ENCODE peak calls at places on chromosomes 2 and 18, in four cellular contexts. P is PC-9, U is pancreas, C is NT2/D1. A is an unnamed sample. For H3K9me3 and H3K4me1, the result is how much of the 10 kb centered on the place peaks cover.

GRCh38 chr18:79569720-79570119 is 109.9 kb upstream of the CTDP1 start:
- DNase-seq in U (no peak), C (no peak), P (no peak), A (peak)

GRCh38 chr2:105005601-105006000 is 32.3 kb upstream of the MRPS9 start:
- DNase-seq in P (no peak), U (no peak), C (no peak), A (no peak)

GRCh38 chr18:32425466-32425865 is 45.2 kb downstream of the GAREM1 start:
- DNase-seq in U (no peak), C (no peak), P (no peak), A (no peak)

GRCh38 chr2:200308421-200309295 is 2.2 kb downstream of the SPATS2L start:
- DNase-seq in U (no peak), C (no peak), P (no peak), A (no peak)

GRCh38 chr2:157336137-157336721 is 10.6 kb upstream of the ERMN start:
- DNase-seq in C (peak), P (no peak), U (no peak), A (peak)

GRCh38 chr18:47283476-47283875 is 32.0 kb upstream of the SKOR2 start:
- DNase-seq in P (no peak), U (no peak), C (no peak), A (peak)

GRCh38 chr18:53380063-53380639 is 844.3 kb downstream of the MBD2 start:
- DNase-seq in C (peak), U (no peak), P (no peak), A (peak)

GRCh38 chr2:196244966-196245365 is 73.6 kb upstream of the STK17B start:
- DNase-seq in P (no peak), C (no peak), U (no peak), A (no peak)

GRCh38 chr2:9312591-9312990 is 106.0 kb downstream of the ASAP2 start:
- DNase-seq in P (no peak), U (no peak), C (no peak), A (no peak)

GRCh38 chr18:77054606-77055428 is 77.8 kb downstream of the MBP start:
- DNase-seq in U (peak), C (no peak), P (peak), A (peak)

GRCh38 chr2:171712051-171712450 is 24.8 kb downstream of the DYNC1I2 start:
- DNase-seq in C (no peak), U (no peak), P (no peak), A (no peak)

GRCh38 chr2:86441789-86442641 is 844 bp downstream of the KDM3A start:
- DNase-seq in C (peak), P (peak), U (peak), A (peak)

GRCh38 chr2:167945660-167946366 is 301.6 kb downstream of the STK39 start:
- DNase-seq in P (no peak), C (no peak), U (no peak), A (no peak)

GRCh38 chr18:12990662-12990976 is 543 bp upstream of the CEP192 start:
- DNase-seq in P (no peak), C (peak), U (no peak), A (no peak)

GRCh38 chr2:230902180-230902899 is 22.7 kb downstream of the GPR55 start:
- DNase-seq in P (peak), C (peak), U (no peak), A (peak)

GRCh38 chr2:173818285-173818684 is 146.9 kb downstream of the SP3 start:
- DNase-seq in C (no peak), P (no peak), U (no peak), A (no peak)

GRCh38 chr2:16553222-16553621 is 112.4 kb downstream of the CYRIA start:
- DNase-seq in P (peak), U (no peak), C (peak), A (peak)

GRCh38 chr2:207283356-207283755 is 117.6 kb upstream of the KLF7 start:
- DNase-seq in P (no peak), C (no peak), U (no peak), A (no peak)

GRCh38 chr2:145186303-145186702 is 666.4 kb upstream of the ZEB2 start:
- DNase-seq in U (no peak), C (no peak), P (no peak), A (no peak)

GRCh38 chr18:73040247-73040646 is 172.5 kb upstream of the NETO1 start:
- DNase-seq in U (no peak), C (no peak), P (no peak), A (no peak)

GRCh38 chr18:73043231-73044000 is 175.6 kb upstream of the NETO1 start:
- DNase-seq in U (no peak), P (no peak), C (no peak), A (no peak)

DNA sequence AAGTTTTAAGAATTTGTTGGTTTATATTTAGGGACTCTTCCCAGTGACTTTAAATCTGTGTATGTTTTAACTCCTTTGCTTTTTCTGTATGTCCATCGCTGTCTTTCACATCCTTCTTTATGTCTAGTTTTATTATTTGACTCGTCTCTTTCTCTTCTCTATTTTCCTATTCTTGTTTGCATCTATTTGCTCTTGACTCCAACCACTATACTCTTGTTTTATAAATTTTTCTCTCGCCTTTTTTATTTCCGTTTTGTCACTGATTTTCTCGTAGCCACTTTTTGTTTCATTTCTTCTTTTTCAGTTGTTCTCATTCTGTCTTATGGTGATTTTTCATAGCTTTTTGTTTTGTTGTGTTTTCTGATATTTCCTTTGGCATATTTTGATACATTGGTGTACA is 170.5 kb upstream of the NETO1 start:
- DNase-seq in U (no peak), P (no peak), C (no peak), A (no peak)
- H3K9me3 ChIP-seq in U (under half), P (under half), C (under half), A (under half)

GRCh38 chr18:44729631-44730101 is 49.0 kb downstream of the SETBP1 start:
- DNase-seq in C (no peak), P (no peak), U (no peak), A (peak)
- H3K4me1 ChIP-seq in C (under half), P (half or more), U (under half), A (under half)

DNA sequence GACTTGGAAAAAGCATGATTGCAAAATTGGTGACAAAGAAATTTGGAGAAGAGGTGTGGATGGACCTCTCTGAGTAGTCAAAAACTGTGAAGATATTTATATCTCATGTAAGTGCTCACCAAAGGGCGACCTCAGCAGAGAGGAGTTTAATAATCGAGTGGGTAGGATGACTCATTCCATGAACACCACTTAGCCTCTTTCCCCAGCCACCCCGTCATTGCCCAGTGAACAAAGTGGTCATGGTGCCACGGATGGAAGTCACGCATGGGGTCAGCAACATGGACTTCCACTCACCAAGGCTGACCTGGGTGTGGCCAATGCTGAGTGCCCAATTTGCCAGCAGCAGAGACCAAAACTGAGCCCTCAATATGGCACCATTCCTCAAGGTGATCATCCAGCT is 997.4 kb upstream of the GYPC start:
- DNase-seq in C (no peak), U (no peak), P (no peak), A (no peak)
- H3K4me3 ChIP-seq in C (no peak), U (no peak), P (no peak), A (no peak)

GRCh38 chr18:56068701-56069100 is 480.7 kb upstream of the TCF4 start:
- DNase-seq in P (no peak), U (no peak), C (no peak), A (no peak)
- H3K9me3 ChIP-seq in P (under half), U (under half), C (under half), A (under half)

GRCh38 chr2:47026738-47027531 is 111.3 kb upstream of the MCFD2 start:
- DNase-seq in U (no peak), C (no peak), P (peak), A (peak)
- H3K4me1 ChIP-seq in U (under half), C (under half), P (half or more), A (under half)

DNA sequence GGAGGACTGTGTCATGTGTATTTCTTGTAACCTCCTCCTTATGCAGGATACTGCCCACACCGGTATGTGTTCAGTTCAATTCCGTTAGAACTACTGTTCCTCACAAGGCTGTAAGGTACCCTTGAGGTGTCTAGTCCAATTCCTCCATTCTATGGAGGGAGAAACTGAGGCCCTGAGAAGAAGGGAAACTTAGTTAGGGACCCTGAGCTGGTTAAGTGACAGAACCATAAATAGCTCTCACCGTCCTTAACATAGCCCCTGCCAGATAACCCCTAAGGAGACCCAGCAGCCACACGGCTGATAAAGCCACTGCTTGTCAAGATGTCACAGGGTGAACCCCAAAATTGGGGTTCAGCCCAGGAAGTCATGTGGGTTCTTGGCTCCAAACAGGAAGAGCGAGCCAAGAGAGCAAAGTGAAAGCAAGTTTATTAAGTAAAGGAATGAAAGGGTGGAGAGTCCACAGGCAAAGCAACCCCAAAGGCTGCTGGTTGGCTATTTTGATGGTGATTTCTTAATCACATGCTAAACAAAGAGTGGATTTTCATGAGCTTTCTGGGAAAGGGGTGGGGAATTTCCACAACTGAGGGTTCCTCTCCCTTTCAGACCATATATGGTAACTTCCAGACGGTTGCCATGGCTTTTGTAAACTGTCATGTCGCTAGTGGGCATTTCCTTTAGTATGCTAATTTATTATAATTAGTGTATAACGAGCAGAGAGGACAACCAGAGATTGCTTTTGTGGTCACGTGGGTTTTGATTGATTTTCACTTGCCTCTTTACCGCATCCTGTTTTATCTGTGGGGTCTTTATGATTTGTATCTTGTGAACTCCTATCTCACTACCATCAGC is 83.4 kb upstream of the RTN4 start:
- DNase-seq in P (no peak), C (peak), U (no peak), A (peak)
- H3K4me3 ChIP-seq in P (no peak), C (no peak), U (peak), A (peak)

GRCh38 chr2:240619506-240620148 is 5.7 kb upstream of the GPR35 start:
- DNase-seq in U (no peak), C (no peak), P (no peak), A (no peak)

GRCh38 chr2:240615830-240616547 is 9.3 kb upstream of the GPR35 start:
- DNase-seq in P (no peak), C (no peak), U (no peak), A (no peak)

GRCh38 chr2:240620859-240621258 is 4.4 kb upstream of the GPR35 start:
- DNase-seq in C (no peak), P (no peak), U (no peak), A (no peak)

GRCh38 chr2:240620149-240620731 is 5.0 kb upstream of the GPR35 start:
- DNase-seq in C (no peak), P (no peak), U (peak), A (no peak)

DNA sequence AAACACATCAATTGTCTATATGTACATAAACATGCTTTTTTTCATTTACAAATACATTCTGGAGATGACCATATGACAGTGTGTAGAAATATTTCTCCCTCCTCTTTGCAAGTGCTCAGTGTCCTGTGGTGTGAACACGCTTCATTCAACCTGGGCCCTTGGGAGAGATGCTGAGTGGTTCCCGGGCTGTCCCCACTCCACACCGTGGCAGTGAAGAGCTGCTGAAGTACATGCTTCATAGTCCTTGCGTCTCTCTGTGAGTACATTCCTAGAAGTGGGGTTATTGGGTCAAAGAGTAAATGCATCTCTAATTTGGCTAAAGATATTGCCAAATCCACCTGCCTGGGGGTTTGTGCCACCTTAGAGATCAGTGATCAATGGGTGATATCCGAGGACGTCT is 6.5 kb upstream of the GPR35 start:
- DNase-seq in U (no peak), P (no peak), C (no peak), A (no peak)
- H3K9me3 ChIP-seq in U (under half), P (under half), C (half or more), A (under half)

GRCh38 chr18:23727707-23728493 is 38.6 kb downstream of the LAMA3 start:
- DNase-seq in C (no peak), U (no peak), P (no peak), A (no peak)
- H3K4me1 ChIP-seq in C (under half), U (under half), P (under half), A (under half)

GRCh38 chr2:5794012-5794411 is 101.8 kb downstream of the SOX11 start:
- DNase-seq in U (no peak), P (no peak), C (no peak), A (no peak)

GRCh38 chr2:5803547-5803946 is 111.4 kb downstream of the SOX11 start:
- DNase-seq in U (no peak), P (no peak), C (peak), A (no peak)

GRCh38 chr2:5799348-5799747 is 107.2 kb downstream of the SOX11 start:
- DNase-seq in U (no peak), P (no peak), C (no peak), A (no peak)

DNA sequence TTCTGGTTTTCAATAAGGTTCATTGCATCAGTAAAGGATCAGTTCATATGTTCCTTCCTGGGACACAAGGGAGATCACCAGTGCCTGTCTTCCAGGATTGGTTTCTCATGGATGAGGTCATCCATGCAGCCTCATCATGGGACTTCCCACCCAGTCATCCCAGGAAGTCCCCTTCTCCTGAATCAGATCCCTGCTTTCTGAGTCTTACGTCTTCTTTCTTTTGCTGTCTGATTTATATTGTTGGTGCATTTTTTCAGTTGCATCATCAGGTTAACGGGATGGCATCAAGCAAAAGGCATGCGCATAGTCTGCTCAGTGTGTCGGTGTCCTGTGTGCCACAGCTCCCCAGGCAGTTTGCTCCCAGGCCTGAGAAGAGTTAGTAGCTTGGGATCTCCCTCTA is 105.9 kb downstream of the SOX11 start:
- DNase-seq in C (no peak), U (no peak), P (no peak), A (no peak)
- H3K4me3 ChIP-seq in C (no peak), U (no peak), P (no peak), A (no peak)

A was measured in small intestine.